ENCODE peak calls at places on chromosomes 16 and 17, in six cellular contexts. L is cardiac muscle cell, I is thoracic aorta, Y is IMR-90, K is fibroblast of lung, J is sigmoid colon. H is an unnamed sample.
A peak's percentile ranks its signal among the peaks of the same experiment; 100 is the strongest.

GRCh38 chr16:89563639-89564392 is 3.3 kb downstream of the RPL13 start:
- DNase-seq in I (no peak), Y (no peak), K (no peak), L (no peak), J (no peak), H (no peak)

GRCh38 chr17:8410882-8411238 is 13.2 kb upstream of the RNF222 start:
- DNase-seq in J (no peak), Y (no peak), K (no peak), L (no peak), I (no peak), H (no peak)

GRCh38 chr17:43114101-43114691 is 11.0 kb downstream of the BRCA1 start:
- DNase-seq in L (no peak), J (no peak), K (no peak), Y (no peak), I (no peak), H (no peak)

GRCh38 chr16:66414891-66415290 is 12.2 kb upstream of the BEAN1 start:
- DNase-seq in J (no peak), K (peak; percentile 52), Y (peak; percentile 75), L (no peak), I (no peak), H (peak; percentile 65)

GRCh38 chr16:85878875-85879274 is 20.1 kb upstream of the IRF8 start:
- DNase-seq in I (no peak), L (peak; percentile 57), J (no peak), K (peak; percentile 69), Y (peak; percentile 71), H (peak; percentile 55)

GRCh38 chr17:2853722-2854580 is 57.7 kb downstream of the RAP1GAP2 start:
- DNase-seq in L (no peak), Y (no peak), J (no peak), K (peak; percentile 24), I (no peak), H (peak; percentile 22)

GRCh38 chr17:7703584-7704574 is 1.1 kb upstream of the EFNB3 start:
- DNase-seq in J (no peak), Y (no peak), K (peak; percentile 49), L (peak; percentile 73), I (no peak), H (peak; percentile 70)

GRCh38 chr17:81926451-81927144 is 937 bp downstream of the MAFG start:
- DNase-seq in L (peak; percentile 84), Y (peak; percentile 79), J (peak; percentile 94), K (peak; percentile 82), I (no peak), H (peak; percentile 71)

GRCh38 chr16:79336437-79337229 is 263.9 kb downstream of the MAF start:
- DNase-seq in L (no peak), I (no peak), Y (no peak), J (peak; percentile 74), K (no peak), H (no peak)

GRCh38 chr16:54284319-54284930 is 2.2 kb downstream of the IRX3 start:
- DNase-seq in I (no peak), J (no peak), L (no peak), K (peak; percentile 11), Y (no peak), H (no peak)

GRCh38 chr17:69951058-69951457 is 124.0 kb upstream of the KCNJ16 start:
- DNase-seq in K (no peak), L (no peak), I (no peak), Y (no peak), J (no peak), H (no peak)

GRCh38 chr17:15134363-15134762 is 130.8 kb downstream of the PMP22 start:
- DNase-seq in K (no peak), I (no peak), Y (no peak), J (no peak), L (no peak), H (no peak)

GRCh38 chr16:85372627-85373372 is 240.3 kb upstream of the GSE1 start:
- DNase-seq in I (peak; percentile 58), Y (peak; percentile 85), L (peak; percentile 49), K (peak; percentile 84), J (peak; percentile 83), H (peak; percentile 78)

GRCh38 chr17:35189291-35189690 is 4.9 kb downstream of the SLC35G3 start:
- DNase-seq in Y (no peak), L (peak; percentile 29), J (no peak), K (peak; percentile 15), I (no peak), H (peak; percentile 32)

GRCh38 chr16:64893386-64893785 is 228.5 kb downstream of the CDH11 start:
- DNase-seq in K (peak; percentile 27), Y (peak; percentile 21), J (no peak), L (no peak), I (no peak), H (no peak)

GRCh38 chr16:52677487-52677886 is 130.5 kb upstream of the TOX3 start:
- DNase-seq in I (no peak), L (no peak), Y (no peak), J (no peak), K (no peak), H (no peak)

GRCh38 chr17:81910840-81911276 is 341 bp downstream of the PCYT2 start:
- DNase-seq in L (no peak), Y (no peak), I (no peak), K (no peak), J (peak; percentile 66), H (no peak)

GRCh38 chr16:31474173-31474714 is 2.3 kb downstream of the TGFB1I1 start:
- DNase-seq in K (peak; percentile 95), L (peak; percentile 69), J (no peak), I (no peak), Y (peak; percentile 90), H (peak; percentile 87)

GRCh38 chr16:87993901-87994300 is 42.7 kb downstream of the BANP start:
- DNase-seq in I (no peak), L (no peak), J (peak; percentile 33), Y (no peak), K (no peak), H (no peak)

GRCh38 chr17:57493171-57493570 is 236.8 kb downstream of the MSI2 start:
- DNase-seq in Y (no peak), I (no peak), K (no peak), J (no peak), L (no peak), H (no peak)

GRCh38 chr17:76036497-76037380 is 9.6 kb upstream of the EVPL start:
- DNase-seq in L (no peak), K (no peak), J (peak; percentile 96), I (no peak), Y (peak; percentile 17), H (peak; percentile 5)

GRCh38 chr16:4746991-4747574 is 12.7 kb downstream of the DNAAF8 start:
- DNase-seq in K (no peak), J (no peak), Y (no peak), I (no peak), L (peak; percentile 58), H (no peak)

GRCh38 chr17:78915872-78916632 is 9.1 kb downstream of the TIMP2 start:
- DNase-seq in L (peak; percentile 82), Y (no peak), I (no peak), J (peak; percentile 86), K (peak; percentile 66), H (peak; percentile 82)

GRCh38 chr17:45784293-45784582 is at the start of gene CRHR1:
- DNase-seq in K (no peak), Y (no peak), L (no peak), J (no peak), I (no peak), H (no peak)

GRCh38 chr16:17359778-17360177 is 111.0 kb downstream of the XYLT1 start:
- DNase-seq in L (peak; percentile 15), J (no peak), K (peak; percentile 78), I (no peak), Y (peak; percentile 70), H (peak; percentile 9)

GRCh38 chr17:69560987-69561441 is 146.5 kb downstream of the MAP2K6 start:
- DNase-seq in L (no peak), Y (peak; percentile 21), K (no peak), J (no peak), I (no peak), H (peak; percentile 16)

GRCh38 chr17:4854181-4854681 is 21.1 kb downstream of the MINK1 start:
- DNase-seq in J (no peak), K (peak; percentile 52), L (no peak), I (no peak), Y (peak; percentile 66), H (no peak)

GRCh38 chr16:15983898-15984297 is 34.5 kb downstream of the ABCC1 start:
- DNase-seq in J (no peak), Y (peak; percentile 72), K (peak; percentile 74), I (no peak), L (no peak), H (peak; percentile 38)

DNA sequence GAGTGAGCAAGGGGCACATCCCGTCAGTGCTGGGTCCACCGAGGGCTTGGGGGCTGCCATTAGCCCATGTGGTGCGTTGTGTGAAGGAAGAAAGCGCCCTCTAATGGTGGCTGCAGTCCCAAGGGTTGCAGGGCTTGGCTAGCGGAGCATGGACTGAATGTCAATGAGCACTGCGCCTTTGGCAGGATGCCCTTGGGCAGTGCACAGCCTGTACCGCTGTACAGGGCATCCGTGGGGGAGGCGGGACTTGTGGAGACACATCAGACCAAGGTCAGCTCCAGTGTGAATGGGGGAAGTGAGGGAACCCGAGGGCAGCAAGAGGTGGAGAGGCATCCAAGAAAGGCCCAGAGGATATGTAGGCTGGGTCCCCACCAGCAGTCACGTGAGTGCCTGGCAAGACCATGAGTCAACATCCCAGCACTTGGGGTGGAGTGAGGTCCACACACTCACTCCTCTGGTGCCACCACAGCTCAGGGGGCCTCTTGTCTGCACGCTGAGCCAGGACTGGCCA is 75.5 kb upstream of the MED9 start:
- DNase-seq in J (no peak), Y (no peak), I (no peak), K (peak; percentile 43), L (peak; percentile 49), H (peak; percentile 65)
- TF ChIP-seq CTCF in J (no peak), Y (peak; percentile 5), I (no peak), K (no peak), L (peak; percentile 14), H (peak; percentile 16)

GRCh38 chr17:10120749-10121148 is 77.7 kb downstream of the GAS7 start:
- DNase-seq in Y (peak; percentile 69), J (peak; percentile 54), L (no peak), K (no peak), I (no peak), H (no peak)
- H3K4me3 ChIP-seq in Y (no peak overlapping the region), J (no peak overlapping the region), L (no peak overlapping the region), K (no peak overlapping the region), I (no peak overlapping the region), H (no peak overlapping the region)

GRCh38 chr17:19781488-19782458 is 33.7 kb upstream of the ALDH3A1 start:
- DNase-seq in K (no peak), Y (no peak), I (no peak), J (no peak), L (no peak), H (no peak)

GRCh38 chr17:19787733-19788357 is 39.7 kb upstream of the ALDH3A1 start:
- DNase-seq in K (peak; percentile 12), L (peak; percentile 22), J (no peak), Y (peak; percentile 6), I (no peak), H (no peak)

GRCh38 chr17:19780846-19781245 is 32.7 kb upstream of the ALDH3A1 start:
- DNase-seq in K (no peak), L (no peak), I (no peak), Y (no peak), J (no peak), H (no peak)

GRCh38 chr17:19785854-19786253 is 37.8 kb upstream of the ALDH3A1 start:
- DNase-seq in Y (peak; percentile 4), L (no peak), K (peak; percentile 12), J (no peak), I (no peak), H (no peak)
- TF ChIP-seq CTCF in Y (peak; percentile 36), L (no peak), K (peak; percentile 13), J (no peak), I (no peak), H (no peak)

DNA sequence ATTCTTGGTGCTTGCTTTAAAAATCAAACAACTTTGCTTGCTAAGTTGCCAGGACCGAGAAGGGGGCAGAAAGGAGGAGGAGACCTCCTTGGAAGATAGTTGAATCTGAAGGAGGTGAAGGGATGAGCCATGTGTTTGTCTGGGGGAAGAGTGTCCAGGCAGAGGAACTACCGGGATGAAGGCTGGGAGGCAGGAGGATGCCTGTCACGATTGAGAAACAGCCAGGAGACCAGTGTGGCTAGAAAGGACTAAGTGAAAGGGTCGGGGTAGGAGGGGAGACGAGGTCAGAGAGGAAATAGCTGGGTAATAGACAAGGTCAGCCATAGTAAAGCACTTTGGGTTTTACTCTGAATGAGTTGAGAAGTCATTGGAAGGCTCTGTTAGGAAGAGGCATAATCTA is 38.9 kb upstream of the CSNK2A2 start:
- DNase-seq in K (no peak), L (no peak), J (no peak), I (no peak), Y (no peak), H (no peak)
- H3K4me3 ChIP-seq in K (no peak overlapping the region), L (peak overlapping the region; percentile 34), J (no peak overlapping the region), I (no peak overlapping the region), Y (no peak overlapping the region), H (no peak overlapping the region)

H was measured in cardiac fibroblast.